ENCODE peak calls at places on chromosome 6, in six cellular contexts. One of them, this sample, is unnamed.

GRCh38 chr6:129402244-129402643 is 307.7 kb downstream of the ARHGAP18 start:
- DNase-seq in upper lobe of right lung: no peak
- DNase-seq in MM.1S: no peak
- DNase-seq in psoas muscle: no peak
- DNase-seq in CD8-positive, alpha-beta memory T cell: no peak
- DNase-seq in IMR-90: peak; percentile 16
- DNase-seq in this sample: no peak

GRCh38 chr6:89987140-89987539 is 92.9 kb downstream of the GJA10 start:
- DNase-seq in upper lobe of right lung: no peak
- DNase-seq in MM.1S: no peak
- DNase-seq in psoas muscle: no peak
- DNase-seq in CD8-positive, alpha-beta memory T cell: no peak
- DNase-seq in IMR-90: peak; percentile 32
- DNase-seq in this sample: no peak

GRCh38 chr6:89678531-89678930 is 40.0 kb upstream of the LYRM2 start:
- DNase-seq in upper lobe of right lung: no peak
- DNase-seq in MM.1S: no peak
- DNase-seq in psoas muscle: no peak
- DNase-seq in CD8-positive, alpha-beta memory T cell: no peak
- DNase-seq in IMR-90: no peak
- DNase-seq in this sample: no peak

GRCh38 chr6:163877877-163878639 is 463.5 kb downstream of the QKI start:
- DNase-seq in upper lobe of right lung: no peak
- DNase-seq in MM.1S: no peak
- DNase-seq in psoas muscle: no peak
- DNase-seq in CD8-positive, alpha-beta memory T cell: no peak
- DNase-seq in IMR-90: no peak
- DNase-seq in this sample: no peak

GRCh38 chr6:150191809-150192208 is 49.0 kb downstream of the PPP1R14C start:
- DNase-seq in upper lobe of right lung: no peak
- DNase-seq in MM.1S: no peak
- DNase-seq in psoas muscle: no peak
- DNase-seq in CD8-positive, alpha-beta memory T cell: no peak
- DNase-seq in IMR-90: peak; percentile 16
- DNase-seq in this sample: no peak

GRCh38 chr6:17226766-17227338 is 54.3 kb upstream of the RBM24 start:
- DNase-seq in upper lobe of right lung: no peak
- DNase-seq in MM.1S: no peak
- DNase-seq in psoas muscle: no peak
- DNase-seq in CD8-positive, alpha-beta memory T cell: no peak
- DNase-seq in IMR-90: peak; percentile 22
- DNase-seq in this sample: no peak

GRCh38 chr6:107103082-107103481 is 12.2 kb downstream of the BEND3 start:
- DNase-seq in upper lobe of right lung: no peak
- DNase-seq in MM.1S: no peak
- DNase-seq in psoas muscle: no peak
- DNase-seq in CD8-positive, alpha-beta memory T cell: no peak
- DNase-seq in IMR-90: no peak
- DNase-seq in this sample: no peak

GRCh38 chr6:65787787-65788186 is 80.8 kb upstream of the EYS start:
- DNase-seq in upper lobe of right lung: no peak
- DNase-seq in MM.1S: no peak
- DNase-seq in psoas muscle: peak; percentile 6
- DNase-seq in CD8-positive, alpha-beta memory T cell: no peak
- DNase-seq in IMR-90: no peak
- DNase-seq in this sample: no peak

GRCh38 chr6:40152701-40153100 is 218.4 kb upstream of the MOCS1 start:
- DNase-seq in upper lobe of right lung: no peak
- DNase-seq in MM.1S: no peak
- DNase-seq in psoas muscle: no peak
- DNase-seq in CD8-positive, alpha-beta memory T cell: no peak
- DNase-seq in IMR-90: no peak
- DNase-seq in this sample: no peak

GRCh38 chr6:160810238-160810637 is 108.2 kb downstream of the PLG start:
- DNase-seq in upper lobe of right lung: no peak
- DNase-seq in MM.1S: no peak
- DNase-seq in psoas muscle: no peak
- DNase-seq in CD8-positive, alpha-beta memory T cell: no peak
- DNase-seq in IMR-90: no peak
- DNase-seq in this sample: no peak

GRCh38 chr6:153367006-153367405 is 235.9 kb upstream of the RGS17 start:
- DNase-seq in upper lobe of right lung: no peak
- DNase-seq in MM.1S: no peak
- DNase-seq in psoas muscle: no peak
- DNase-seq in CD8-positive, alpha-beta memory T cell: no peak
- DNase-seq in IMR-90: no peak
- DNase-seq in this sample: no peak

GRCh38 chr6:49949062-49949461 is 14.9 kb downstream of the DEFB114 start:
- DNase-seq in upper lobe of right lung: no peak
- DNase-seq in MM.1S: no peak
- DNase-seq in psoas muscle: no peak
- DNase-seq in CD8-positive, alpha-beta memory T cell: no peak
- DNase-seq in IMR-90: no peak
- DNase-seq in this sample: no peak

GRCh38 chr6:31918069-31918725 is 9.3 kb upstream of the C2 start:
- DNase-seq in upper lobe of right lung: no peak
- DNase-seq in MM.1S: no peak
- DNase-seq in psoas muscle: no peak
- DNase-seq in CD8-positive, alpha-beta memory T cell: no peak
- DNase-seq in IMR-90: no peak
- DNase-seq in this sample: no peak

GRCh38 chr6:163711615-163712568 is 297.4 kb downstream of the QKI start:
- DNase-seq in upper lobe of right lung: peak; percentile 87
- DNase-seq in MM.1S: no peak
- DNase-seq in psoas muscle: peak; percentile 94
- DNase-seq in CD8-positive, alpha-beta memory T cell: peak; percentile 2
- DNase-seq in IMR-90: no peak
- DNase-seq in this sample: peak; percentile 42

GRCh38 chr6:118535176-118535844 is 12.8 kb upstream of the PLN start:
- DNase-seq in upper lobe of right lung: no peak
- DNase-seq in MM.1S: no peak
- DNase-seq in psoas muscle: no peak
- DNase-seq in CD8-positive, alpha-beta memory T cell: no peak
- DNase-seq in IMR-90: no peak
- DNase-seq in this sample: no peak

GRCh38 chr6:33082702-33083101 is 6.9 kb downstream of the HLA-DPB1 start:
- DNase-seq in upper lobe of right lung: peak; percentile 71
- DNase-seq in MM.1S: peak; percentile 45
- DNase-seq in psoas muscle: peak; percentile 29
- DNase-seq in CD8-positive, alpha-beta memory T cell: no peak
- DNase-seq in IMR-90: peak; percentile 13
- DNase-seq in this sample: no peak

GRCh38 chr6:137761487-137761886 is 105.6 kb upstream of the TNFAIP3 start:
- DNase-seq in upper lobe of right lung: no peak
- DNase-seq in MM.1S: no peak
- DNase-seq in psoas muscle: no peak
- DNase-seq in CD8-positive, alpha-beta memory T cell: no peak
- DNase-seq in IMR-90: no peak
- DNase-seq in this sample: no peak

GRCh38 chr6:137761072-137761471 is 106.0 kb upstream of the TNFAIP3 start:
- DNase-seq in upper lobe of right lung: no peak
- DNase-seq in MM.1S: no peak
- DNase-seq in psoas muscle: no peak
- DNase-seq in CD8-positive, alpha-beta memory T cell: no peak
- DNase-seq in IMR-90: no peak
- DNase-seq in this sample: no peak

GRCh38 chr6:137756788-137757187 is 110.3 kb upstream of the TNFAIP3 start:
- DNase-seq in upper lobe of right lung: no peak
- DNase-seq in MM.1S: no peak
- DNase-seq in psoas muscle: no peak
- DNase-seq in CD8-positive, alpha-beta memory T cell: no peak
- DNase-seq in IMR-90: no peak
- DNase-seq in this sample: no peak

GRCh38 chr6:137759624-137760023 is 107.4 kb upstream of the TNFAIP3 start:
- DNase-seq in upper lobe of right lung: no peak
- DNase-seq in MM.1S: no peak
- DNase-seq in psoas muscle: no peak
- DNase-seq in CD8-positive, alpha-beta memory T cell: no peak
- DNase-seq in IMR-90: no peak
- DNase-seq in this sample: no peak

DNA sequence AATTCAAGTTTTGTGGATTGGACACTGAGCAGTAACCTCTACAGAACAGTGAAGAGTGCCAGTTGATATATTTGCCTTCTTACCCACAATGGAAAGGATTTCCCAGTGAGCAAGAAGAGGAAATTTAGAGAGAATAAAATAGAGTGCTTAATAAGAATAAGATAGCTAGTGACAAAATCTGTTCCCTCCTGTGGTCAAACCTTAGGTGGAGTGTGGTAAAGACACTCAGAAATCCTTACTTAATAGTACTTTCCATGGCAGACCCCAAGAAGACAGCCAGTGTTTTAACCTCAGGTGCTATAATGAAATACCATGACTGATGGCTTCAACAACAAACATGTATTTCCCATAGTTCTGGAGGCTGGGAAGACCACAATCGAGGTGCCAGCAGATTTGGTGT is 108.4 kb upstream of the TNFAIP3 start:
- DNase-seq in upper lobe of right lung: no peak
- DNase-seq in MM.1S: no peak
- DNase-seq in psoas muscle: no peak
- DNase-seq in CD8-positive, alpha-beta memory T cell: no peak
- DNase-seq in IMR-90: no peak
- DNase-seq in this sample: no peak
- H3K4me3 ChIP-seq in upper lobe of right lung: no peak overlapping the region
- H3K4me3 ChIP-seq in MM.1S: no peak overlapping the region
- H3K4me3 ChIP-seq in psoas muscle: no peak overlapping the region
- H3K4me3 ChIP-seq in CD8-positive, alpha-beta memory T cell: no peak overlapping the region
- H3K4me3 ChIP-seq in IMR-90: no peak overlapping the region
- H3K4me3 ChIP-seq in this sample: no peak overlapping the region

DNA sequence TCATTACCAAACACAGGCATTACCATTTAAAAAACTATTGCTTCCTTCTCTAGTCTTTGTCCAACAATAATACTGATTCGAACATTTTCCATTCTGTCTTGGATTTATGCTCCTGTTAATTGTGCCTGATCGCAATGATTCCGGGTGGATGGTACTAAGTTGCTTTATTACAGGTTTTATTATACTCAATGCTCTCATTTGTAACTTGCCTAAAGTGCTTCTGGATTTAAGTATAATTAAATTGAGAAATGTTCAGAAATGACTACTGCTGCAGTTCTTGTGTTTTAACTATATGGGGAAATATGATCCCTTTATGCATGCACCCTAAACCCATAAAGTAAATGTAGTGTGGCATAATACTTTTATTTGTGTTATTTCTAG is 7.2 kb downstream of the TFAP2A start:
- DNase-seq in upper lobe of right lung: no peak
- DNase-seq in MM.1S: no peak
- DNase-seq in psoas muscle: no peak
- DNase-seq in CD8-positive, alpha-beta memory T cell: no peak
- DNase-seq in IMR-90: no peak
- DNase-seq in this sample: no peak
- H3K4me3 ChIP-seq in upper lobe of right lung: no peak overlapping the region
- H3K4me3 ChIP-seq in MM.1S: no peak overlapping the region
- H3K4me3 ChIP-seq in psoas muscle: no peak overlapping the region
- H3K4me3 ChIP-seq in CD8-positive, alpha-beta memory T cell: no peak overlapping the region
- H3K4me3 ChIP-seq in IMR-90: no peak overlapping the region
- H3K4me3 ChIP-seq in this sample: no peak overlapping the region

DNA sequence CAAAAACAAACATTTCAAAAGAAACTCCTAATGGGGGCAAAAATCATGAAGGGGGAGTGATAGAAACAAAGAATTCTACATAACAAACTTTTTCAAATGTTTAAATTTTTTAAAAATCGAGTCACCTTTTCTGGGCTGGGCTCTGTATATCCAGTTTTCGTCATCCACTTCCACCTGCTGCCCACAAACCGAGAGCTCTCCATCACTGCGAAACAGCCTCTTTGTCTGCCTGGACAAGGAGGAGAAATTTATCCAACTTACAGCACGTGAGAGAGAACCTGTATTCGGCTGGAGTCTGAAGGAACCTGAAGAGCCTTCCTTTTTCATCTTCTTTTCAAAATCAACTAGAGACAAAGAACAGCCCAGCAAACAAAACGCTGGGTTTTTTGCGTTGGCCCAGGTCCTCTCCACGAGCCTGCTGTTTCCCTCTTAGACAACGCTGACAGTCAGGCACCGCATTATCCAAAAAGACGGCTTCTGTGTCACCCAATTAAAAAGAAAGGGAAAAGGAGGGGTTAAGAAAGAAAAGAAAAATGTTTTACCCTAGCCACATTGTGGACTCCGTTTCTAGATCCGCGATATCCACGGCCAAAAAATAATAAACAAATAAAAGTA is 72.4 kb upstream of the NHSL1 start:
- DNase-seq in upper lobe of right lung: no peak
- DNase-seq in MM.1S: no peak
- DNase-seq in psoas muscle: no peak
- DNase-seq in CD8-positive, alpha-beta memory T cell: no peak
- DNase-seq in IMR-90: peak; percentile 12
- DNase-seq in this sample: no peak
- H3K4me3 ChIP-seq in upper lobe of right lung: peak overlapping the region; percentile 45
- H3K4me3 ChIP-seq in MM.1S: no peak overlapping the region
- H3K4me3 ChIP-seq in psoas muscle: peak overlapping the region; percentile 64
- H3K4me3 ChIP-seq in CD8-positive, alpha-beta memory T cell: no peak overlapping the region
- H3K4me3 ChIP-seq in IMR-90: peak overlapping the region; percentile 53
- H3K4me3 ChIP-seq in this sample: no peak overlapping the region

GRCh38 chr6:169960531-169960890 is 209.1 kb downstream of the ERMARD start:
- DNase-seq in upper lobe of right lung: no peak
- DNase-seq in MM.1S: no peak
- DNase-seq in psoas muscle: no peak
- DNase-seq in CD8-positive, alpha-beta memory T cell: no peak
- DNase-seq in IMR-90: no peak
- DNase-seq in this sample: no peak

GRCh38 chr6:169962604-169963469 is 211.4 kb downstream of the ERMARD start:
- DNase-seq in upper lobe of right lung: peak; percentile 51
- DNase-seq in MM.1S: no peak
- DNase-seq in psoas muscle: no peak
- DNase-seq in CD8-positive, alpha-beta memory T cell: no peak
- DNase-seq in IMR-90: no peak
- DNase-seq in this sample: no peak

GRCh38 chr6:169960891-169961611 is 209.6 kb downstream of the ERMARD start:
- DNase-seq in upper lobe of right lung: peak; percentile 56
- DNase-seq in MM.1S: no peak
- DNase-seq in psoas muscle: no peak
- DNase-seq in CD8-positive, alpha-beta memory T cell: no peak
- DNase-seq in IMR-90: no peak
- DNase-seq in this sample: no peak

GRCh38 chr6:169963581-169964297 is 212.3 kb downstream of the ERMARD start:
- DNase-seq in upper lobe of right lung: peak; percentile 59
- DNase-seq in MM.1S: no peak
- DNase-seq in psoas muscle: no peak
- DNase-seq in CD8-positive, alpha-beta memory T cell: no peak
- DNase-seq in IMR-90: no peak
- DNase-seq in this sample: no peak

DNA sequence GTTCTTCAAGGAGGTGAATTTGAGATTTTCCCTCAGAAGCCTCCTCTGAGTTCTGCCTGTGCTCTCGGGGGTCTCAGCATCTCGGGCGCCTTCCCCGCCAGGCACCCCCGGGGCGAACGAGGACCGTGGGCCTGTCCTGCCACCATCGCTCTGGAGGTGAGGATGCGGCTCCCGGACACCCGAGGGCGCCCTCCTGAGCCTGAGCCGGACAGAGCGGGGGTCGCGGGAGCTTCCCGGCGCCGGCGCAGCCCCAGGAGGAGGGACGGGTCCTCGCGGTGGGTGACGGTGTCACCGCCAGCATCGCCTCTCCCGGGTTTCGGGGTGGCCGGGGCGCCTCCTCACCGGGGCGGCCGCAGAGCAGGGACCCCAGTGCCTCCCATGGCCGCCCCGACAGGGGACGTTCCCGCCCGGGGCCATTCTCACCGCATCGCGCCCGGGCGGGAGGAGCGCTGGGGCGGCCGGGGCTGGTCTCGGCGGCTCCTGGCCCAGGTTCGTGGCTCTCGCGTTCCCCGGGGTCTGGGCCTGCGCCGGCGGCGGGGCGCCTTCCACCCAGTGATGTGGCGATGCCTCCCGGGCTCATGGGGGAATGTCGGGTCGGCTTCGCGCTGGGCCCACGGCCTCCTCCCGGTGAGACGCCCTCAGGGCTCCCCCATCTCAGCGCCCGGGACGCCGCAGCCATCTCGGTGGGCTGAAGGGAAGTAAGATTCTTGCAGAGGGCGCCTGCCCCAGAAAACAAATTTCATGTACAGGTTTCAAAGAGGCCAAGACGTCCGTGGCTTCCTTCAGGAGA is 210.5 kb downstream of the ERMARD start:
- DNase-seq in upper lobe of right lung: peak; percentile 67
- DNase-seq in MM.1S: no peak
- DNase-seq in psoas muscle: no peak
- DNase-seq in CD8-positive, alpha-beta memory T cell: no peak
- DNase-seq in IMR-90: no peak
- DNase-seq in this sample: peak; percentile 50
- H3K4me3 ChIP-seq in upper lobe of right lung: peak overlapping the region; percentile 45
- H3K4me3 ChIP-seq in MM.1S: no peak overlapping the region
- H3K4me3 ChIP-seq in psoas muscle: peak overlapping the region; percentile 64
- H3K4me3 ChIP-seq in CD8-positive, alpha-beta memory T cell: no peak overlapping the region
- H3K4me3 ChIP-seq in IMR-90: no peak overlapping the region
- H3K4me3 ChIP-seq in this sample: no peak overlapping the region

This sample was measured in mucosa of descending colon.